ENCODE peak calls at places on chromosomes 13 and 19, in seven cellular contexts. One of them, this sample, is unnamed.

GRCh38 chr19:12913871-12914690 is 5.0 kb downstream of the SYCE2 start:
- DNase-seq in upper lobe of left lung: no peak
- DNase-seq in psoas muscle: no peak
- DNase-seq in breast epithelium: peak; percentile 65
- DNase-seq in heart right ventricle: no peak
- DNase-seq in transverse colon: peak; percentile 45
- DNase-seq in left ventricle myocardium inferior: no peak
- DNase-seq in this sample: no peak

GRCh38 chr13:26881154-26881553 is 120.6 kb upstream of the GPR12 start:
- DNase-seq in breast epithelium: peak; percentile 30
- DNase-seq in psoas muscle: no peak
- DNase-seq in upper lobe of left lung: no peak
- DNase-seq in transverse colon: no peak
- DNase-seq in heart right ventricle: peak; percentile 10
- DNase-seq in left ventricle myocardium inferior: no peak
- DNase-seq in this sample: no peak

GRCh38 chr13:96822900-96823299 is 171.4 kb downstream of the OXGR1 start:
- DNase-seq in transverse colon: peak; percentile 25
- DNase-seq in psoas muscle: no peak
- DNase-seq in heart right ventricle: no peak
- DNase-seq in left ventricle myocardium inferior: no peak
- DNase-seq in upper lobe of left lung: no peak
- DNase-seq in breast epithelium: no peak
- DNase-seq in this sample: no peak

GRCh38 chr13:113400621-113401451 is 36.9 kb upstream of the GRTP1 start:
- DNase-seq in upper lobe of left lung: peak; percentile 60
- DNase-seq in left ventricle myocardium inferior: peak; percentile 80
- DNase-seq in psoas muscle: peak; percentile 89
- DNase-seq in breast epithelium: no peak
- DNase-seq in transverse colon: no peak
- DNase-seq in heart right ventricle: peak; percentile 70
- DNase-seq in this sample: no peak

GRCh38 chr13:99028890-99029289 is 51.0 kb upstream of the DOCK9 start:
- DNase-seq in psoas muscle: no peak
- DNase-seq in transverse colon: no peak
- DNase-seq in heart right ventricle: no peak
- DNase-seq in left ventricle myocardium inferior: no peak
- DNase-seq in breast epithelium: no peak
- DNase-seq in upper lobe of left lung: no peak
- DNase-seq in this sample: no peak

GRCh38 chr19:4832776-4833175 is 1.3 kb upstream of the TICAM1 start:
- DNase-seq in psoas muscle: no peak
- DNase-seq in upper lobe of left lung: no peak
- DNase-seq in transverse colon: no peak
- DNase-seq in heart right ventricle: no peak
- DNase-seq in breast epithelium: no peak
- DNase-seq in left ventricle myocardium inferior: no peak
- DNase-seq in this sample: no peak

GRCh38 chr19:16078311-16078758 is 2.0 kb downstream of the TPM4 start:
- DNase-seq in breast epithelium: peak; percentile 54
- DNase-seq in left ventricle myocardium inferior: no peak
- DNase-seq in heart right ventricle: peak; percentile 33
- DNase-seq in transverse colon: peak; percentile 45
- DNase-seq in upper lobe of left lung: no peak
- DNase-seq in psoas muscle: no peak
- DNase-seq in this sample: no peak

GRCh38 chr13:94414141-94414540 is 65.3 kb downstream of the DCT start:
- DNase-seq in psoas muscle: no peak
- DNase-seq in transverse colon: no peak
- DNase-seq in upper lobe of left lung: no peak
- DNase-seq in breast epithelium: no peak
- DNase-seq in left ventricle myocardium inferior: no peak
- DNase-seq in heart right ventricle: no peak
- DNase-seq in this sample: no peak

GRCh38 chr19:7069904-7070226 is 362 bp downstream of the ZNF557 start:
- DNase-seq in left ventricle myocardium inferior: no peak
- DNase-seq in upper lobe of left lung: no peak
- DNase-seq in transverse colon: no peak
- DNase-seq in psoas muscle: no peak
- DNase-seq in breast epithelium: no peak
- DNase-seq in heart right ventricle: no peak
- DNase-seq in this sample: no peak

GRCh38 chr13:111262281-111262680 is 58.2 kb upstream of the TEX29 start:
- DNase-seq in left ventricle myocardium inferior: no peak
- DNase-seq in heart right ventricle: no peak
- DNase-seq in psoas muscle: no peak
- DNase-seq in upper lobe of left lung: no peak
- DNase-seq in breast epithelium: no peak
- DNase-seq in transverse colon: no peak
- DNase-seq in this sample: no peak

GRCh38 chr13:29524176-29524575 is 71.3 kb downstream of the SLC7A1 start:
- DNase-seq in upper lobe of left lung: no peak
- DNase-seq in psoas muscle: no peak
- DNase-seq in transverse colon: no peak
- DNase-seq in breast epithelium: no peak
- DNase-seq in left ventricle myocardium inferior: peak; percentile 79
- DNase-seq in heart right ventricle: peak; percentile 69
- DNase-seq in this sample: no peak

GRCh38 chr13:61040180-61040579 is 375.5 kb downstream of the PCDH20 start:
- DNase-seq in transverse colon: no peak
- DNase-seq in heart right ventricle: no peak
- DNase-seq in psoas muscle: no peak
- DNase-seq in upper lobe of left lung: no peak
- DNase-seq in left ventricle myocardium inferior: no peak
- DNase-seq in breast epithelium: no peak
- DNase-seq in this sample: no peak

GRCh38 chr19:919157-920050 is 2.3 kb downstream of the KISS1R start:
- DNase-seq in psoas muscle: no peak
- DNase-seq in upper lobe of left lung: peak; percentile 88
- DNase-seq in breast epithelium: no peak
- DNase-seq in left ventricle myocardium inferior: no peak
- DNase-seq in transverse colon: no peak
- DNase-seq in heart right ventricle: no peak
- DNase-seq in this sample: no peak

GRCh38 chr13:42283574-42283973 is 11.6 kb downstream of the AKAP11 start:
- DNase-seq in transverse colon: peak; percentile 13
- DNase-seq in left ventricle myocardium inferior: no peak
- DNase-seq in heart right ventricle: no peak
- DNase-seq in breast epithelium: no peak
- DNase-seq in psoas muscle: no peak
- DNase-seq in upper lobe of left lung: no peak
- DNase-seq in this sample: no peak

GRCh38 chr13:87093399-87093798 is 577.8 kb upstream of the SLITRK5 start:
- DNase-seq in breast epithelium: no peak
- DNase-seq in upper lobe of left lung: no peak
- DNase-seq in left ventricle myocardium inferior: no peak
- DNase-seq in transverse colon: no peak
- DNase-seq in psoas muscle: no peak
- DNase-seq in heart right ventricle: no peak
- DNase-seq in this sample: no peak

GRCh38 chr19:7326105-7326877 is 22.4 kb upstream of the ARHGEF18 start:
- DNase-seq in psoas muscle: no peak
- DNase-seq in breast epithelium: no peak
- DNase-seq in left ventricle myocardium inferior: no peak
- DNase-seq in upper lobe of left lung: no peak
- DNase-seq in transverse colon: peak; percentile 74
- DNase-seq in heart right ventricle: no peak
- DNase-seq in this sample: no peak

GRCh38 chr13:46595136-46595917 is 42.4 kb downstream of the LRCH1 start:
- DNase-seq in heart right ventricle: no peak
- DNase-seq in left ventricle myocardium inferior: no peak
- DNase-seq in transverse colon: no peak
- DNase-seq in upper lobe of left lung: no peak
- DNase-seq in breast epithelium: peak; percentile 80
- DNase-seq in psoas muscle: no peak
- DNase-seq in this sample: no peak

GRCh38 chr19:10501971-10502523 is 1.1 kb downstream of the KEAP1 start:
- DNase-seq in heart right ventricle: peak; percentile 81
- DNase-seq in psoas muscle: peak; percentile 94
- DNase-seq in left ventricle myocardium inferior: peak; percentile 85
- DNase-seq in transverse colon: peak; percentile 89
- DNase-seq in breast epithelium: peak; percentile 76
- DNase-seq in upper lobe of left lung: peak; percentile 91
- DNase-seq in this sample: peak; percentile 37

GRCh38 chr13:63490149-63490548 is 2074.5 kb upstream of the PCDH20 start:
- DNase-seq in upper lobe of left lung: no peak
- DNase-seq in breast epithelium: no peak
- DNase-seq in transverse colon: no peak
- DNase-seq in psoas muscle: no peak
- DNase-seq in heart right ventricle: no peak
- DNase-seq in left ventricle myocardium inferior: no peak
- DNase-seq in this sample: no peak

GRCh38 chr19:5046339-5047039 is 77.6 kb downstream of the KDM4B start:
- DNase-seq in heart right ventricle: no peak
- DNase-seq in upper lobe of left lung: peak; percentile 58
- DNase-seq in transverse colon: peak; percentile 74
- DNase-seq in breast epithelium: peak; percentile 48
- DNase-seq in left ventricle myocardium inferior: no peak
- DNase-seq in psoas muscle: peak; percentile 62
- DNase-seq in this sample: no peak

GRCh38 chr13:113586661-113587479 is 2.3 kb downstream of the TFDP1 start:
- DNase-seq in breast epithelium: no peak
- DNase-seq in upper lobe of left lung: no peak
- DNase-seq in transverse colon: peak; percentile 6
- DNase-seq in heart right ventricle: no peak
- DNase-seq in psoas muscle: peak; percentile 15
- DNase-seq in left ventricle myocardium inferior: no peak
- DNase-seq in this sample: no peak

GRCh38 chr19:5615756-5616327 is 6.7 kb downstream of the SAFB2 start:
- DNase-seq in heart right ventricle: no peak
- DNase-seq in transverse colon: no peak
- DNase-seq in upper lobe of left lung: no peak
- DNase-seq in psoas muscle: no peak
- DNase-seq in breast epithelium: no peak
- DNase-seq in left ventricle myocardium inferior: no peak
- DNase-seq in this sample: no peak

GRCh38 chr13:28100149-28101121 is at the start of gene FLT3:
- DNase-seq in psoas muscle: peak; percentile 52
- DNase-seq in transverse colon: peak; percentile 62
- DNase-seq in breast epithelium: no peak
- DNase-seq in upper lobe of left lung: peak; percentile 87
- DNase-seq in left ventricle myocardium inferior: peak; percentile 18
- DNase-seq in heart right ventricle: no peak
- DNase-seq in this sample: no peak

GRCh38 chr13:100019780-100020356 is 38.3 kb downstream of the ZIC2 start:
- DNase-seq in transverse colon: no peak
- DNase-seq in upper lobe of left lung: no peak
- DNase-seq in heart right ventricle: no peak
- DNase-seq in psoas muscle: no peak
- DNase-seq in left ventricle myocardium inferior: no peak
- DNase-seq in breast epithelium: no peak
- DNase-seq in this sample: no peak

GRCh38 chr19:4197625-4198466 is 15.4 kb downstream of the ANKRD24 start:
- DNase-seq in psoas muscle: no peak
- DNase-seq in left ventricle myocardium inferior: no peak
- DNase-seq in heart right ventricle: no peak
- DNase-seq in transverse colon: no peak
- DNase-seq in upper lobe of left lung: peak; percentile 84
- DNase-seq in breast epithelium: no peak
- DNase-seq in this sample: no peak

GRCh38 chr19:29415507-29415906 is 110.3 kb upstream of the VSTM2B start:
- DNase-seq in upper lobe of left lung: no peak
- DNase-seq in heart right ventricle: no peak
- DNase-seq in left ventricle myocardium inferior: no peak
- DNase-seq in breast epithelium: no peak
- DNase-seq in transverse colon: no peak
- DNase-seq in psoas muscle: no peak
- DNase-seq in this sample: no peak
- TF ChIP-seq CTCF in upper lobe of left lung: no peak
- TF ChIP-seq CTCF in heart right ventricle: no peak
- TF ChIP-seq CTCF in left ventricle myocardium inferior: no peak
- TF ChIP-seq CTCF in breast epithelium: no peak
- TF ChIP-seq CTCF in transverse colon: no peak
- TF ChIP-seq CTCF in psoas muscle: no peak
- TF ChIP-seq CTCF in this sample: no peak

GRCh38 chr13:73948848-73949529 is 185.2 kb downstream of the KLF12 start:
- DNase-seq in left ventricle myocardium inferior: no peak
- DNase-seq in upper lobe of left lung: no peak
- DNase-seq in transverse colon: no peak
- DNase-seq in breast epithelium: no peak
- DNase-seq in heart right ventricle: no peak
- DNase-seq in psoas muscle: no peak
- DNase-seq in this sample: no peak
- H3K27ac ChIP-seq in left ventricle myocardium inferior: no peak overlapping the region
- H3K27ac ChIP-seq in upper lobe of left lung: no peak overlapping the region
- H3K27ac ChIP-seq in transverse colon: no peak overlapping the region
- H3K27ac ChIP-seq in breast epithelium: no peak overlapping the region
- H3K27ac ChIP-seq in heart right ventricle: no peak overlapping the region
- H3K27ac ChIP-seq in psoas muscle: no peak overlapping the region
- H3K27ac ChIP-seq in this sample: no peak overlapping the region

GRCh38 chr13:109782066-109782822 is 4.1 kb downstream of the IRS2 start:
- DNase-seq in left ventricle myocardium inferior: no peak
- DNase-seq in transverse colon: no peak
- DNase-seq in heart right ventricle: no peak
- DNase-seq in upper lobe of left lung: peak; percentile 87
- DNase-seq in breast epithelium: no peak
- DNase-seq in psoas muscle: peak; percentile 47
- DNase-seq in this sample: no peak

GRCh38 chr13:109781384-109782065 is 4.9 kb downstream of the IRS2 start:
- DNase-seq in heart right ventricle: no peak
- DNase-seq in transverse colon: no peak
- DNase-seq in psoas muscle: peak; percentile 60
- DNase-seq in breast epithelium: no peak
- DNase-seq in upper lobe of left lung: peak; percentile 63
- DNase-seq in left ventricle myocardium inferior: no peak
- DNase-seq in this sample: no peak

GRCh38 chr13:109779876-109780516 is 6.4 kb downstream of the IRS2 start:
- DNase-seq in upper lobe of left lung: no peak
- DNase-seq in transverse colon: no peak
- DNase-seq in psoas muscle: no peak
- DNase-seq in heart right ventricle: no peak
- DNase-seq in left ventricle myocardium inferior: no peak
- DNase-seq in breast epithelium: no peak
- DNase-seq in this sample: no peak

GRCh38 chr13:109779074-109779473 is 7.3 kb downstream of the IRS2 start:
- DNase-seq in transverse colon: no peak
- DNase-seq in breast epithelium: no peak
- DNase-seq in upper lobe of left lung: no peak
- DNase-seq in psoas muscle: no peak
- DNase-seq in heart right ventricle: no peak
- DNase-seq in left ventricle myocardium inferior: no peak
- DNase-seq in this sample: no peak

GRCh38 chr13:109780880-109781383 is 5.5 kb downstream of the IRS2 start:
- DNase-seq in upper lobe of left lung: no peak
- DNase-seq in left ventricle myocardium inferior: no peak
- DNase-seq in transverse colon: no peak
- DNase-seq in psoas muscle: peak; percentile 32
- DNase-seq in breast epithelium: no peak
- DNase-seq in heart right ventricle: no peak
- DNase-seq in this sample: no peak
- H3K4me1 ChIP-seq in upper lobe of left lung: peaks cover 61% of the 10 kb centered on the region
- H3K4me1 ChIP-seq in left ventricle myocardium inferior: peaks cover 86% of the 10 kb centered on the region
- H3K4me1 ChIP-seq in transverse colon: peaks cover 18% of the 10 kb centered on the region
- H3K4me1 ChIP-seq in psoas muscle: peaks cover 54% of the 10 kb centered on the region
- H3K4me1 ChIP-seq in breast epithelium: no peaks in the 10 kb centered on the region
- H3K4me1 ChIP-seq in heart right ventricle: peaks cover 74% of the 10 kb centered on the region
- H3K4me1 ChIP-seq in this sample: peaks cover 63% of the 10 kb centered on the region

DNA sequence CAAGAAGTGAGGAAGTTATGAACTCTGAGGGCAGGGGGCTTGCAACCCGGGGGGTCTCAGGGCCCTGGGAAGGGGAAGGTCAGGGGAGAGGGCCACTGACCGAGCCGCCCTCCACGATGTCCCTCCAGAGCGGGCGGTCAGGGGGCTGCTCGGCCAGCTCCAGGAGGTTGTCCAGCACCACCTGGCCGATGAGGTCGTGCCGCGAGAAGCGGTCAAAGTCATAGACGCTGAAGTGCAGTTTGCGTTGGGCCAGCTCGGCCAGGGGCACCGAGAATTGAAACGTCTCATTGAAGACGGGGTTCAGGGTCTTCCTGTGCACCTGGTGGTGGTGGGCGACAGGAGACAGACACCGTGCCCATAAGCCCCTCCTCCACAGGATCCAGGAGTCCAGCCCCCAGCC is 10.5 kb downstream of the SYT3 start:
- DNase-seq in breast epithelium: no peak
- DNase-seq in left ventricle myocardium inferior: no peak
- DNase-seq in psoas muscle: no peak
- DNase-seq in transverse colon: no peak
- DNase-seq in upper lobe of left lung: peak; percentile 63
- DNase-seq in heart right ventricle: no peak
- DNase-seq in this sample: no peak
- TF ChIP-seq CTCF in breast epithelium: no peak
- TF ChIP-seq CTCF in left ventricle myocardium inferior: no peak
- TF ChIP-seq CTCF in psoas muscle: no peak
- TF ChIP-seq CTCF in transverse colon: no peak
- TF ChIP-seq CTCF in upper lobe of left lung: no peak
- TF ChIP-seq CTCF in heart right ventricle: no peak
- TF ChIP-seq CTCF in this sample: no peak